ENCODE peak calls at places on chromosome 19, in six cellular contexts. F is transverse colon, O is HepG2, J is suprapubic skin, R is GM12892, Q is GM12878. G is an unnamed sample.

GRCh38 chr19:48501961-48502719 is 9.5 kb downstream of the LMTK3 start:
- DNase-seq in Q (peak), R (peak), J (peak), F (peak), O (peak), G (peak)

GRCh38 chr19:15187026-15188007 is 13.5 kb downstream of the NOTCH3 start:
- DNase-seq in Q (no peak), F (no peak), R (no peak), O (no peak), J (no peak), G (no peak)

GRCh38 chr19:18393836-18394235 is 3.6 kb downstream of the LRRC25 start:
- DNase-seq in J (no peak), R (no peak), O (no peak), Q (no peak), F (no peak), G (no peak)

GRCh38 chr19:5045956-5046338 is 77.0 kb downstream of the KDM4B start:
- DNase-seq in R (no peak), O (no peak), F (no peak), J (no peak), Q (no peak), G (no peak)

GRCh38 chr19:44003461-44004134 is 841 bp downstream of the ZNF230 start:
- DNase-seq in F (peak), J (no peak), O (peak), Q (no peak), R (no peak), G (no peak)

GRCh38 chr19:50669319-50670101 is 20.3 kb downstream of the C19orf81 start:
- DNase-seq in O (no peak), R (no peak), F (peak), Q (no peak), J (no peak), G (no peak)

GRCh38 chr19:3963458-3964255 is 7.2 kb downstream of the DAPK3 start:
- DNase-seq in R (no peak), F (no peak), O (no peak), J (no peak), Q (no peak), G (no peak)

GRCh38 chr19:4877753-4878490 is 10.5 kb upstream of the PLIN3 start:
- DNase-seq in R (no peak), Q (no peak), F (peak), O (no peak), J (no peak), G (peak)

GRCh38 chr19:48874309-48875135 is 2.3 kb downstream of the PPP1R15A start:
- DNase-seq in F (peak), O (no peak), J (no peak), R (no peak), Q (no peak), G (no peak)

GRCh38 chr19:35037716-35038622 is 3.6 kb upstream of the HPN start:
- DNase-seq in J (no peak), R (peak), F (no peak), O (no peak), Q (peak), G (no peak)

GRCh38 chr19:53357821-53358581 is 7.5 kb upstream of the ZNF525 start:
- DNase-seq in Q (no peak), R (no peak), J (no peak), F (no peak), O (no peak), G (no peak)

GRCh38 chr19:32877323-32877912 is 7.9 kb upstream of the SLC7A9 start:
- DNase-seq in R (no peak), J (no peak), F (no peak), O (no peak), Q (no peak), G (no peak)

GRCh38 chr19:54297759-54298305 is 15.1 kb downstream of the LILRA5 start:
- DNase-seq in J (peak), R (no peak), Q (no peak), F (no peak), O (no peak), G (no peak)

GRCh38 chr19:31548941-31549340 is 199.7 kb upstream of the TSHZ3 start:
- DNase-seq in Q (no peak), F (no peak), R (no peak), J (no peak), O (no peak), G (no peak)

GRCh38 chr19:52640916-52641315 is 2.8 kb upstream of the ZNF83 start:
- DNase-seq in J (no peak), O (no peak), Q (no peak), R (no peak), F (no peak), G (no peak)

GRCh38 chr19:47446534-47447469 is 24.9 kb downstream of the SLC8A2 start:
- DNase-seq in J (no peak), Q (no peak), O (no peak), R (no peak), F (peak), G (no peak)

GRCh38 chr19:52602931-52603330 is 32.8 kb downstream of the ZNF701 start:
- DNase-seq in Q (no peak), O (no peak), F (no peak), J (no peak), R (no peak), G (no peak)

GRCh38 chr19:29766100-29766499 is 45.7 kb upstream of the CCNE1 start:
- DNase-seq in J (no peak), R (no peak), F (no peak), O (no peak), Q (no peak), G (no peak)

GRCh38 chr19:3478409-3479176 is 1.7 kb downstream of the SMIM24 start:
- DNase-seq in R (no peak), O (no peak), Q (no peak), F (no peak), J (peak), G (no peak)

GRCh38 chr19:35314858-35315470 is 14.0 kb upstream of the CD22 start:
- DNase-seq in F (no peak), J (no peak), O (no peak), Q (no peak), R (no peak), G (no peak)

GRCh38 chr19:461664-462551 is 1.1 kb upstream of the SHC2 start:
- DNase-seq in O (peak), R (no peak), Q (no peak), J (no peak), F (peak), G (peak)

GRCh38 chr19:4516939-4517300 is 1.4 kb downstream of the PLIN4 start:
- DNase-seq in O (no peak), F (no peak), J (no peak), Q (no peak), R (no peak), G (no peak)

GRCh38 chr19:11174336-11174735 is 18.8 kb upstream of the SPC24 start:
- DNase-seq in J (no peak), F (no peak), O (no peak), Q (no peak), R (no peak), G (no peak)

GRCh38 chr19:31160346-31160926 is 188.8 kb downstream of the TSHZ3 start:
- DNase-seq in Q (no peak), R (no peak), O (no peak), F (no peak), J (no peak), G (no peak)

GRCh38 chr19:48741222-48741999 is 1.0 kb upstream of the RASIP1 start:
- DNase-seq in O (no peak), Q (no peak), F (peak), J (no peak), R (no peak), G (no peak)

GRCh38 chr19:30373593-30373992 is 1.4 kb downstream of the ZNF536 start:
- DNase-seq in Q (no peak), O (no peak), R (no peak), F (no peak), J (peak), G (no peak)

GRCh38 chr19:7885818-7886217 is 2.5 kb upstream of the LRRC8E start:
- DNase-seq in O (no peak), R (no peak), F (no peak), Q (no peak), J (no peak), G (no peak)

GRCh38 chr19:58563034-58563573 is 4.7 kb upstream of the UBE2M start:
- DNase-seq in O (no peak), R (peak), J (no peak), F (no peak), Q (no peak), G (no peak)
- TF ChIP-seq POLR2AphosphoS5 in O (no peak), R (no peak), J (no peak), F (no peak), Q (no peak), G (no peak)

DNA sequence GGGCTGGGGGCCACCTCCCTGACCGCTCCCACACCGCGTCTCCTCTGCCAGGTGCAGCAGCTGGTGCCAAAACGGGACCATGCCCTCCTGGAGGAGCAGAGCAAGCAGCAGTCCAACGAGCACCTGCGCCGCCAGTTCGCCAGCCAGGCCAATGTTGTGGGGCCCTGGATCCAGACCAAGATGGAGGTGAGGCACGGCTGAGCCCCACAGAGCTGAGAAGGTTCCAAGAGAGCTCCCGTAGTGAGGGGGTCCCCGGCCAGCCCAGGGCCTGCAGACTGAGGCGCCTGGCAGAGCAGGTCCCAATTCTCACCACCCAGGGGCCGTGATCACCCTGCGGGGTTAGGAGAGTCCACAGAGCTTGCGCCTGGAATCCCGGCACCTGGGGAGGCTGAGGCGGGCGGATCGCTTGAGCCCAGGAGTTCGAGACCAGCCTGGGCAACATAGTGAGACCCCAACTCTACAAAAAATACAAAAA is 19.9 kb downstream of the CAPN12 start:
- DNase-seq in F (no peak), J (no peak), Q (no peak), R (no peak), O (no peak), G (no peak)
- TF ChIP-seq POLR2AphosphoS5 in F (no peak), J (no peak), Q (no peak), R (no peak), O (no peak), G (no peak)

GRCh38 chr19:41397086-41398041 is at the start of the genes BCKDHA and EXOSC5:
- DNase-seq in R (peak), O (peak), J (peak), Q (peak), F (peak), G (peak)
- TF ChIP-seq POLR2AphosphoS5 in R (peak), O (peak), J (peak), Q (peak), F (peak), G (peak)

GRCh38 chr19:16361254-16361653 is 36.6 kb downstream of the KLF2 start:
- DNase-seq in Q (no peak), R (no peak), J (no peak), O (no peak), F (no peak), G (peak)
- TF ChIP-seq POLR2AphosphoS5 in Q (no peak), R (no peak), J (no peak), O (no peak), F (no peak), G (peak)